ENCODE peak calls at places on chromosomes 3 and 15, in eight cellular contexts. U is H1; O is stomach; S is PC-3; R is K562; Y is breast epithelium; G is WERI-Rb-1; C is naive thymus-derived CD4-positive, alpha-beta T cell. F is an unnamed sample.

GRCh38 chr3:114706591-114707224 is 412.9 kb downstream of the TIGIT start:
- DNase-seq in G (no peak), Y (no peak), C (no peak), S (peak), R (peak), U (no peak), O (no peak), F (peak)

GRCh38 chr3:11554236-11554610 is 89.5 kb downstream of the VGLL4 start:
- DNase-seq in C (no peak), O (no peak), S (no peak), R (no peak), G (no peak), U (no peak), Y (no peak), F (no peak)

GRCh38 chr15:101140697-101141065 is 111.2 kb downstream of the CHSY1 start:
- DNase-seq in U (no peak), G (no peak), O (no peak), S (no peak), C (no peak), R (no peak), Y (no peak), F (no peak)

GRCh38 chr3:129975332-129976090 is 991 bp downstream of the TRH start:
- DNase-seq in G (no peak), S (no peak), R (no peak), Y (no peak), O (no peak), U (no peak), C (peak), F (no peak)

GRCh38 chr3:99866167-99866810 is 48.6 kb downstream of the CMSS1 start:
- DNase-seq in O (no peak), G (no peak), Y (no peak), C (no peak), S (peak), R (no peak), U (no peak), F (no peak)

GRCh38 chr15:84821501-84822021 is 4.4 kb downstream of the ALPK3 start:
- DNase-seq in U (no peak), G (no peak), C (no peak), O (no peak), Y (no peak), R (peak), S (no peak), F (no peak)

GRCh38 chr3:194687638-194688206 is 2.0 kb downstream of the FAM43A start:
- DNase-seq in R (no peak), S (peak), G (no peak), O (peak), C (peak), Y (peak), U (peak), F (peak)

GRCh38 chr3:8371085-8371551 is 130.5 kb upstream of the LMCD1 start:
- DNase-seq in G (no peak), O (no peak), U (no peak), C (no peak), R (no peak), S (peak), Y (no peak), F (peak)

GRCh38 chr15:43169888-43170287 is 15.3 kb upstream of the CCNDBP1 start:
- DNase-seq in G (no peak), C (no peak), O (no peak), R (peak), S (peak), Y (no peak), U (no peak), F (no peak)

GRCh38 chr3:81198766-81199165 is 562.7 kb downstream of the GBE1 start:
- DNase-seq in G (no peak), Y (no peak), O (no peak), S (peak), C (no peak), R (no peak), U (no peak), F (no peak)

GRCh38 chr3:69805491-69805890 is 66.2 kb downstream of the MITF start:
- DNase-seq in C (no peak), Y (no peak), U (no peak), O (no peak), G (no peak), S (no peak), R (no peak), F (no peak)

GRCh38 chr3:128091586-128091985 is 32.0 kb downstream of the RUVBL1 start:
- DNase-seq in C (no peak), U (no peak), O (no peak), R (no peak), S (no peak), G (no peak), Y (no peak), F (no peak)

GRCh38 chr3:84960994-84961393 is 2.2 kb downstream of the CADM2 start:
- DNase-seq in O (no peak), U (no peak), G (no peak), R (no peak), Y (no peak), C (no peak), S (no peak), F (no peak)

GRCh38 chr15:38589502-38589901 is 24.9 kb upstream of the RASGRP1 start:
- DNase-seq in U (no peak), C (no peak), G (no peak), S (peak), R (peak), Y (peak), O (no peak), F (peak)

GRCh38 chr3:158127250-158128219 is 17.6 kb downstream of the RSRC1 start:
- DNase-seq in G (no peak), U (no peak), Y (no peak), C (no peak), S (peak), O (no peak), R (no peak), F (peak)

GRCh38 chr3:41693799-41694198 is 268.1 kb downstream of the ULK4 start:
- DNase-seq in C (no peak), O (no peak), U (no peak), G (no peak), Y (no peak), R (no peak), S (no peak), F (no peak)

GRCh38 chr15:98700501-98700900 is 52.2 kb downstream of the IGF1R start:
- DNase-seq in R (no peak), O (no peak), C (no peak), U (no peak), S (no peak), Y (no peak), G (no peak), F (no peak)

GRCh38 chr3:48405343-48405881 is 24.5 kb downstream of the PLXNB1 start:
- DNase-seq in R (no peak), O (peak), S (no peak), Y (peak), G (peak), C (no peak), U (no peak), F (no peak)

GRCh38 chr3:15979490-15979889 is 181.7 kb upstream of the ANKRD28 start:
- DNase-seq in Y (no peak), R (no peak), G (no peak), U (no peak), S (peak), O (no peak), C (no peak), F (peak)

GRCh38 chr15:78906310-78906608 is 33.6 kb downstream of the MORF4L1 start:
- DNase-seq in O (peak), S (peak), R (no peak), Y (no peak), C (no peak), G (no peak), U (no peak), F (peak)

GRCh38 chr15:91329914-91330313 is 229.9 kb downstream of the SV2B start:
- DNase-seq in S (no peak), R (no peak), Y (no peak), O (no peak), G (no peak), C (no peak), U (no peak), F (no peak)

GRCh38 chr3:10401990-10402761 is 81.3 kb upstream of the SEC13 start:
- DNase-seq in R (no peak), G (no peak), O (no peak), C (no peak), S (no peak), U (no peak), Y (no peak), F (no peak)

GRCh38 chr15:23994273-23994672 is 307.2 kb upstream of the NDN start:
- DNase-seq in S (no peak), Y (no peak), G (no peak), R (no peak), C (no peak), U (no peak), O (no peak), F (no peak)

GRCh38 chr3:20225769-20226168 is 39.8 kb upstream of the SGO1 start:
- DNase-seq in U (no peak), Y (no peak), S (peak), O (no peak), R (peak), C (no peak), G (no peak), F (peak)

GRCh38 chr15:85800460-85801123 is 5.9 kb upstream of the KLHL25 start:
- DNase-seq in G (peak), C (no peak), O (peak), Y (peak), R (no peak), U (no peak), S (peak), F (peak)

GRCh38 chr15:58213587-58214360 is 75.6 kb downstream of the AQP9 start:
- DNase-seq in S (no peak), R (no peak), G (no peak), O (no peak), U (no peak), Y (no peak), C (no peak), F (peak)

GRCh38 chr3:8767667-8768363 is 1.6 kb downstream of the OXTR start:
- DNase-seq in O (peak), U (peak), C (no peak), Y (peak), G (no peak), S (peak), R (no peak), F (peak)

GRCh38 chr3:78255403-78255802 is 1215.5 kb downstream of the ROBO2 start:
- DNase-seq in R (no peak), O (no peak), U (no peak), C (no peak), S (no peak), G (no peak), Y (no peak), F (peak)

DNA sequence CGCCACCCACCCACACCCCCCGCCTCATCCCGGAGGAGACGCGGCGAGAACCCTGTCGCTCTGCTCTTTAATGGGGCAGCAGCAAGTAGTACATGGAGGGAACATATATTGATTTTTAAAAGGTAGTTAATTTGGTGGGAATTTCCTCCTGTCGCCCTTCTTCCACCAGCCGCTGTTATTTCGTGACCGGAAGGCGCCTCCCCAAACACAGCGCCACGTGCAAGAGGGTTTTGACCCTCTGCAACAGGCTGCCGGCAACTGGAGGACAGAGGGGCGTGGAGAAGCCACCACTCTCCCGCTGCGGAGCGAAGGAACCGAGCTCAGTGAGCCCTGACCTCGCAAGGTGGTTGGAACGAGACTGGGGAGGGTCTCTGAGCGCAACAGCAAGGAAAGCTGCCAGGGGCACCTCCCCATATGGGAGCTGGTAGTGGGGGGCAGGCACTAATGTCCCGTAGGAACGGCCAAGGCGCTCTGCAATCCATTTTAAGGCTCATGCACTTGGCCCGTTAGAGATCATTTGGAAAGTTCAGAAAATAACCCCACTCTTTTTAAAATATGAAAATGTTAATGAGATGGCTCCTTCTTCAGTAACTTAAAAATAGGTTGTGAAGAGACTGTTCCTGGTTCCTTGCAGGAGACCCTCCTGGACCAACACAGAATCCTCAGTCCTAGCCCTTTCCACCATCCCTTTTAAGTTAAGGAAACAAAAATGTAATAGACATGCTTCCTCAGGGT is 4.3 kb downstream of the ONECUT1 start:
- DNase-seq in U (no peak), R (no peak), O (no peak), Y (no peak), C (no peak), S (no peak), G (no peak), F (no peak)
- H3K4me3 ChIP-seq in U (peak), R (no peak), O (peak), Y (peak), C (no peak), S (no peak), G (no peak), F (no peak)

GRCh38 chr3:177827517-177828249 is 630.4 kb upstream of the TBL1XR1 start:
- DNase-seq in R (no peak), U (no peak), S (peak), Y (no peak), C (no peak), O (no peak), G (no peak), F (peak)

GRCh38 chr3:177824190-177824786 is 627.0 kb upstream of the TBL1XR1 start:
- DNase-seq in G (peak), O (peak), C (no peak), Y (peak), U (no peak), S (peak), R (no peak), F (peak)

GRCh38 chr3:177824841-177825240 is 627.6 kb upstream of the TBL1XR1 start:
- DNase-seq in G (no peak), C (no peak), U (no peak), R (no peak), S (no peak), O (no peak), Y (no peak), F (no peak)

GRCh38 chr3:177823701-177824189 is 626.5 kb upstream of the TBL1XR1 start:
- DNase-seq in G (no peak), R (no peak), O (no peak), U (no peak), C (no peak), S (no peak), Y (no peak), F (no peak)

DNA sequence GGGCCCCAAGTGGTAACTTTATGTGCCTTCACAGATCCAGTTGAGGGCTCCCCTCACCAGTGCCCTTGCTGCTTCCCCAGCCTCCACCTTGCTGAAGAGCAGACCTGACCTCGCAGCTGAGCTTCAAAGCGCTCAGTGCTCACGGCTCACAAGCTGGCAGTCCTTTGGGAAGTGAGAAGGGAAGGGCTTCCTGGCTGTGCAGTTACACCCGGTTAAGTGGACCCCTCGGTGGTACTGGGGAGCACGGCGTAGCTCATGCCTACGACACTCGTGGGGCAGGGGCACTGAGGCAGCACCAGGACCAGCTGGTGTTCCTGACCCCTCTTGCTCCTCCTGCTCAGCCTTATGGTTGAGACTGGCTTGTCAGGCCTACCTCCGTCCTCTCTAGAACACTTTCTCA is 629.0 kb upstream of the TBL1XR1 start:
- DNase-seq in R (no peak), U (no peak), G (no peak), Y (no peak), O (no peak), C (no peak), S (no peak), F (no peak)
- H3K4me3 ChIP-seq in R (no peak), U (no peak), G (no peak), Y (no peak), O (no peak), C (no peak), S (no peak), F (no peak)

GRCh38 chr3:50672656-50673055 is 2.1 kb upstream of the DOCK3 start:
- DNase-seq in Y (no peak), G (no peak), O (no peak), C (no peak), S (no peak), U (no peak), R (no peak), F (no peak)

GRCh38 chr3:50674349-50675178 is at the start of gene DOCK3:
- DNase-seq in G (peak), Y (peak), S (peak), O (peak), U (no peak), R (peak), C (peak), F (peak)

GRCh38 chr3:50673937-50674336 is 790 bp upstream of the DOCK3 start:
- DNase-seq in C (no peak), S (no peak), U (no peak), R (no peak), O (no peak), Y (no peak), G (no peak), F (no peak)

GRCh38 chr3:50675179-50676030 is 678 bp downstream of the DOCK3 start:
- DNase-seq in C (peak), Y (no peak), G (peak), U (no peak), S (no peak), R (peak), O (no peak), F (no peak)

GRCh38 chr3:50676031-50676705 is 1.4 kb downstream of the DOCK3 start:
- DNase-seq in U (no peak), G (no peak), R (no peak), C (no peak), S (no peak), Y (no peak), O (no peak), F (no peak)
- H3K4me3 ChIP-seq in U (no peak), G (no peak), R (no peak), C (no peak), S (no peak), Y (no peak), O (no peak), F (no peak)

GRCh38 chr3:4985330-4986174 is 6.3 kb downstream of the BHLHE40 start:
- DNase-seq in Y (peak), G (peak), O (no peak), S (peak), U (no peak), R (no peak), C (no peak), F (peak)
- H3K4me3 ChIP-seq in Y (peak), G (peak), O (no peak), S (peak), U (peak), R (peak), C (no peak), F (no peak)

GRCh38 chr3:149375824-149376196 is 1.6 kb downstream of the TM4SF1 start:
- DNase-seq in R (no peak), O (no peak), U (no peak), S (no peak), G (no peak), Y (no peak), C (no peak), F (no peak)

GRCh38 chr3:149375164-149375823 is 2.2 kb downstream of the TM4SF1 start:
- DNase-seq in G (no peak), O (no peak), U (no peak), R (no peak), Y (no peak), C (no peak), S (peak), F (peak)

GRCh38 chr3:149377408-149378111 is at the start of gene TM4SF1:
- DNase-seq in R (no peak), C (no peak), U (no peak), Y (peak), G (no peak), O (peak), S (peak), F (peak)

GRCh38 chr3:149378420-149379388 is 1.3 kb upstream of the TM4SF1 start:
- DNase-seq in G (no peak), C (no peak), U (no peak), R (no peak), S (peak), Y (no peak), O (no peak), F (no peak)

DNA sequence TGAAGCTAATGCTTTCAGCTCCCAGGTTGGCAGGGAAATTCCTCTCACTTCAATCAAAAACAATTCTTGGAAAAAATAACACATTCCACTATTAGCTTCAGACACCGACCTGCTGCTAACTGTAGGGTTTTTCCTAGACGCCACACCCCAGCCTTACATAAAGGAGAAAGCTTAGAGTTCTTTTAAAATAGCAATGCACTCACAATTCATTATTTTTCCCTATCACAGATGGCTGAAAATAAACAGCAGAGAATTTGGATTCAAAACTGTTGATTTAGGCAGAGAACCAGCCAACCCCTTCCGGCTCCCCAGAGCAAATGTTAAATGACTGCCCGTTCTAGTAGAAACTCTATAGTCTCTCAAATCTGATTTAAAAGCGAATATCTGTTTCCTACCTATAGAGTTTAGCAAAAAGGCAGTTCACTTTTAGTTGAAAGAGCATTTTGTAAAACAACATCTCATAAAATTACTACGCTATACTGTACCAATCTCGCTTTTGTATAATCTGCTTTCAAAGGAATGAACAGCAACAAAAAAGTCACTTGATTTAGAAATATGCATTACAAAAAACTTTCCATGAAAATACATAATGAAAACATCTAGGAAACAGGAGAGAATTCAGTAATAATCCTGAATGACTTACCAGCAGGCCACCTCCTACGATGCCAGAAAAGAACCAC is 581 bp downstream of the TM4SF1 start:
- DNase-seq in S (peak), R (no peak), U (no peak), O (no peak), Y (no peak), G (no peak), C (no peak), F (peak)
- H3K4me3 ChIP-seq in S (peak), R (no peak), U (no peak), O (peak), Y (peak), G (no peak), C (no peak), F (peak)

F was measured in epithelial cell of esophagus.